ENCODE peak calls at places on chromosomes 12 and 14, in ten cellular contexts. G, Q, F, D, I, P, O, V, W and Y are unnamed samples.

GRCh38 chr12:126139355-126139754 is 1074.1 kb downstream of the AACS start:
- DNase-seq in G (no peak), Q (no peak), F (no peak), D (no peak), I (no peak), P (no peak), O (no peak), V (no peak), W (no peak), Y (no peak)

GRCh38 chr12:118763239-118763638 is 218.1 kb upstream of the SRRM4 start:
- DNase-seq in G (no peak), Q (no peak), F (no peak), D (no peak), I (no peak), P (no peak), O (no peak), V (no peak), W (no peak), Y (no peak)

GRCh38 chr12:88985631-88986030 is 366.7 kb downstream of the DUSP6 start:
- DNase-seq in G (no peak), Q (no peak), F (no peak), D (peak), I (no peak), P (no peak), O (no peak), V (no peak), W (no peak), Y (no peak)

GRCh38 chr12:132003846-132004245 is 54.1 kb downstream of the EP400 start:
- DNase-seq in G (no peak), Q (no peak), F (no peak), D (peak), I (no peak), P (no peak), O (no peak), V (no peak), W (no peak), Y (no peak)

GRCh38 chr12:112447106-112447505 is 28.4 kb downstream of the PTPN11 start:
- DNase-seq in G (no peak), Q (no peak), F (no peak), D (no peak), I (no peak), P (no peak), O (no peak), V (no peak), W (no peak), Y (no peak)

GRCh38 chr14:93285048-93285447 is 47.8 kb downstream of the BTBD7 start:
- DNase-seq in G (no peak), Q (no peak), F (no peak), D (peak), I (no peak), P (no peak), O (no peak), V (no peak), W (no peak), Y (no peak)

GRCh38 chr12:12872139-12872933 is 19.0 kb upstream of the GPRC5A start:
- DNase-seq in G (peak), Q (no peak), F (peak), D (peak), I (no peak), P (peak), O (peak), V (no peak), W (no peak), Y (no peak)

GRCh38 chr14:69204753-69205152 is 13.5 kb downstream of the EXD2 start:
- DNase-seq in G (no peak), Q (no peak), F (no peak), D (no peak), I (no peak), P (no peak), O (no peak), V (no peak), W (no peak), Y (no peak)

GRCh38 chr12:2561367-2561766 is 233.4 kb upstream of the FKBP4 start:
- DNase-seq in G (peak), Q (no peak), F (no peak), D (peak), I (no peak), P (no peak), O (no peak), V (no peak), W (no peak), Y (no peak)

GRCh38 chr14:34104750-34105397 is 154.0 kb upstream of the EGLN3 start:
- DNase-seq in G (no peak), Q (no peak), F (no peak), D (no peak), I (no peak), P (no peak), O (no peak), V (no peak), W (no peak), Y (no peak)

GRCh38 chr14:91383439-91383838 is 34.2 kb downstream of the CCDC88C start:
- DNase-seq in G (no peak), Q (no peak), F (no peak), D (no peak), I (no peak), P (no peak), O (no peak), V (no peak), W (no peak), Y (no peak)

GRCh38 chr12:57875753-57876547 is 29.4 kb upstream of the CTDSP2 start:
- DNase-seq in G (no peak), Q (no peak), F (no peak), D (no peak), I (no peak), P (no peak), O (no peak), V (no peak), W (no peak), Y (no peak)

GRCh38 chr12:68919581-68920239 is 13.3 kb downstream of the CPM start:
- DNase-seq in G (no peak), Q (no peak), F (no peak), D (no peak), I (no peak), P (no peak), O (no peak), V (no peak), W (no peak), Y (no peak)

GRCh38 chr14:30444451-30444850 is 114.5 kb upstream of the G2E3 start:
- DNase-seq in G (no peak), Q (no peak), F (no peak), D (no peak), I (no peak), P (no peak), O (no peak), V (no peak), W (no peak), Y (no peak)

GRCh38 chr12:10968765-10969456 is 17.8 kb downstream of the TAS2R50 start:
- DNase-seq in G (peak), Q (no peak), F (no peak), D (peak), I (no peak), P (peak), O (no peak), V (peak), W (no peak), Y (no peak)

GRCh38 chr14:43548368-43548767 is 958.7 kb downstream of the FSCB start:
- DNase-seq in G (no peak), Q (no peak), F (no peak), D (no peak), I (no peak), P (no peak), O (no peak), V (no peak), W (no peak), Y (no peak)

GRCh38 chr12:40178701-40179100 is 46.1 kb upstream of the LRRK2 start:
- DNase-seq in G (no peak), Q (no peak), F (no peak), D (no peak), I (no peak), P (no peak), O (no peak), V (no peak), W (no peak), Y (no peak)

GRCh38 chr12:25131270-25131669 is 63.7 kb downstream of the DNAI7 start:
- DNase-seq in G (peak), Q (no peak), F (no peak), D (no peak), I (no peak), P (no peak), O (no peak), V (no peak), W (no peak), Y (no peak)

GRCh38 chr14:65972346-65972745 is 513.8 kb upstream of the CCDC196 start:
- DNase-seq in G (no peak), Q (no peak), F (no peak), D (no peak), I (no peak), P (no peak), O (no peak), V (no peak), W (no peak), Y (no peak)

GRCh38 chr14:64363265-64363840 is 24.8 kb upstream of the MTHFD1 start:
- DNase-seq in G (no peak), Q (no peak), F (no peak), D (peak), I (no peak), P (no peak), O (no peak), V (no peak), W (no peak), Y (no peak)

GRCh38 chr12:125069616-125070015 is 4.4 kb downstream of the AACS start:
- DNase-seq in G (no peak), Q (no peak), F (no peak), D (no peak), I (no peak), P (no peak), O (no peak), V (no peak), W (no peak), Y (no peak)

GRCh38 chr12:68225576-68226476 is at the start of gene IL26:
- DNase-seq in G (no peak), Q (no peak), F (no peak), D (no peak), I (no peak), P (no peak), O (no peak), V (no peak), W (no peak), Y (no peak)

GRCh38 chr14:99821519-99822165 is 28.4 kb downstream of the EML1 start:
- DNase-seq in G (peak), Q (no peak), F (no peak), D (peak), I (no peak), P (peak), O (peak), V (no peak), W (no peak), Y (no peak)

GRCh38 chr14:22598896-22599244 is 770 bp downstream of the ABHD4 start:
- DNase-seq in G (peak), Q (no peak), F (no peak), D (peak), I (no peak), P (peak), O (no peak), V (peak), W (no peak), Y (no peak)

GRCh38 chr14:19947413-19948090 is 16.8 kb downstream of the OR4K1 start:
- DNase-seq in G (no peak), Q (no peak), F (no peak), D (no peak), I (no peak), P (no peak), O (no peak), V (no peak), W (no peak), Y (no peak)

GRCh38 chr14:23153891-23154796 is 29.3 kb downstream of the SLC7A8 start:
- DNase-seq in G (peak), Q (no peak), F (no peak), D (no peak), I (no peak), P (peak), O (peak), V (peak), W (peak), Y (no peak)

GRCh38 chr12:32768518-32768917 is 12.8 kb upstream of the YARS2 start:
- DNase-seq in G (no peak), Q (no peak), F (no peak), D (no peak), I (no peak), P (no peak), O (no peak), V (no peak), W (no peak), Y (no peak)

GRCh38 chr12:22588817-22589216 is 36.2 kb upstream of the ETNK1 start:
- DNase-seq in G (no peak), Q (no peak), F (no peak), D (no peak), I (no peak), P (no peak), O (no peak), V (no peak), W (no peak), Y (no peak)

GRCh38 chr12:109713187-109713984 is at the start of gene FAM222A:
- DNase-seq in G (peak), Q (peak), F (peak), D (peak), I (peak), P (peak), O (peak), V (peak), W (peak), Y (peak)
- TF ChIP-seq CTCF in G (no peak), Q (no peak), F (peak), D (no peak), I (no peak), P (peak), O (no peak), V (peak), W (peak), Y (no peak)

DNA sequence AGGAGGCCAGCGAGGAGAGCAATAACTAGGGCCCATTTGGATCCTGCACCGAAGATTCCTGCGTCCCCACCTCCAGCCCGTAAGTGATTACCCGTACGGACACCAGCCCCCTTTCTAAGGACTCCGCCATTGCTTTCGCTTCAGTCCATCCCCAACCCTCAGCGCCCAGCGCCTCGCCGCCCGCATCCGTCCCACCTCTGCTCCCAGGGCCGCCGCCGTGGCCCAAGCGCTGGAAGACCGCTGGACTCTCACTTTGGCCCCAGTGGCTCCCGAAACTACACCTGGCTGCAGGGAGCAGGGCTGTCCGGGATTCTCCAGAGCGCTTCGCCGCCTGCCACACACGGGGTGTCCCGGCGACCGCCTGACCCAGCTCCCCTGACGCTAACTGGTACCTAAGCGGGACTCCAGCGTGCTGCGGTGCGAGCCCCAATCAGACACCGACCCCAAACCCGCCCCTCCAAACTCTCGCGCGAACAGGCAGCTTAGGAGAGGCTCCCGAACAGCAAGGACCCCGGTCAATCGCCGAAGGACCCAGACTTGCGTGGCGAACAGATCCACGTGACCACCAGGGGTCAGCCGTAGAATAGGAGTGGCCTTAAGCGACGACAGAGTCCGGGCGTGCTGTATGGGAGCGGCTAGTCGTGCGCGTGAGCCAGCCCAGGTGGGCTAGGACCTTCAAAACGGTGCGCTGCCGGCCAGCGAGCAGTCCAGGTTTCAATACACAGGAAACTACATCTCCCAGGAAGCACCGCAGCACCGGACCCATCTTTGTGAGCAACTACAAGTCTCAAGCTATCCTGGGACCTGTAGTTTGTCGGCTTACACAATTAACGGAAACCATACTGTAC is at the start of gene CNPY2:
- DNase-seq in G (peak), Q (peak), F (peak), D (peak), I (peak), P (peak), O (peak), V (peak), W (peak), Y (peak)
- TF ChIP-seq CTCF in G (no peak), Q (peak), F (peak), D (peak), I (peak), P (peak), O (peak), V (peak), W (peak), Y (no peak)

DNA sequence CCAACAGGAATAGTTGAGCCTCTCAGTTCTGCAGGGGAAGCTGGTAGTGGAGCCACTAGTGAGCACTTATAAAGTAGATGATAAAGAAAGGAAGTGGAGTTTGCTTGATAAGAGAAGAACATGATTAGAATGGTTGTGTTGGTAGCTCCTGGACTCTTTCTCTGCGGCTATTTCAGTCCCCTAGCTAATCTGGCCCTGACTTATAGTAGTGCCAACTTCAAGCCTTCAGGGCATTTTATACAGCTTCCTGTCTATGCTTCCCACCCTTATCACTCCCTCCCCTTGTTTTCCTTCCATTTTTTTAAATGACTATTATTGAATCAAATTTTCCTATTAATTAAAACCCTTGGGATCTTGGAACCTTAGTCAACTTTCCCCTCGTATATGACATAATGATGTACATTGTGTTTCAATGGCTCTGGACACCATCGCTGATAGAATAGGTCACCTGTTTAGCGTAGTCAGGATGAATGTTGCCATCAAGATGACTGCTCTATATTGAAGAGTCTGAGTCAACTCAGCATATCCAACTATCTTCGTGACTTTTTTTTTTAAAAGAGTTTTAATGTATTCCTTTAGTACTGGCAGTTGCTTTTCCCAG is 16.3 kb upstream of the PCNX1 start:
- DNase-seq in G (no peak), Q (no peak), F (no peak), D (no peak), I (no peak), P (no peak), O (no peak), V (no peak), W (no peak), Y (no peak)
- TF ChIP-seq CTCF in G (no peak), Q (no peak), F (no peak), D (no peak), I (no peak), P (no peak), O (no peak), V (no peak), W (no peak), Y (no peak)

GRCh38 chr12:100229036-100229635 is 28.5 kb downstream of the ACTR6 start:
- DNase-seq in G (peak), Q (no peak), F (no peak), D (peak), I (no peak), P (no peak), O (no peak), V (no peak), W (no peak), Y (no peak)
- TF ChIP-seq CTCF in G (peak), Q (no peak), F (no peak), D (peak), I (no peak), P (no peak), O (no peak), V (no peak), W (no peak), Y (no peak)

DNA sequence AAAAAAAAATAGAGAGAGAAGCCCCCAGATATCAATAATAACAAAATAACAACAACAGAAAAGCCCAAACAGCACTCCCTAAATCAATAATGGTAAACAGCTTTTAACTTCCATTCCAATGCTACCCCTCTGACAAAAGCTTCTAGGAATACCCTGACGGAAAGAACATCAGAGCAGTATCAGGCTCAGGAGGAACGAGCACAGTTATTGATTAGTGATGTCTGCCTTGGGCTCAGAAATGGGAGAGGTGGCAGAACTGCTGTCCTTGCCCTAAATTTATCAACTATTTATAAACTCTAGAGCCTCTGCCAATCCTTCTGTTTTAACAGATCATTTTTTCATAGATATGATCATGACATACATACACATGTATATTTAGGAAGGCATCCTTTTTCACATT is 41.9 kb downstream of the P2RX4 start:
- DNase-seq in G (no peak), Q (no peak), F (no peak), D (no peak), I (no peak), P (no peak), O (no peak), V (no peak), W (no peak), Y (no peak)
- TF ChIP-seq CTCF in G (no peak), Q (no peak), F (no peak), D (no peak), I (no peak), P (no peak), O (no peak), V (no peak), W (no peak), Y (no peak)

DNA sequence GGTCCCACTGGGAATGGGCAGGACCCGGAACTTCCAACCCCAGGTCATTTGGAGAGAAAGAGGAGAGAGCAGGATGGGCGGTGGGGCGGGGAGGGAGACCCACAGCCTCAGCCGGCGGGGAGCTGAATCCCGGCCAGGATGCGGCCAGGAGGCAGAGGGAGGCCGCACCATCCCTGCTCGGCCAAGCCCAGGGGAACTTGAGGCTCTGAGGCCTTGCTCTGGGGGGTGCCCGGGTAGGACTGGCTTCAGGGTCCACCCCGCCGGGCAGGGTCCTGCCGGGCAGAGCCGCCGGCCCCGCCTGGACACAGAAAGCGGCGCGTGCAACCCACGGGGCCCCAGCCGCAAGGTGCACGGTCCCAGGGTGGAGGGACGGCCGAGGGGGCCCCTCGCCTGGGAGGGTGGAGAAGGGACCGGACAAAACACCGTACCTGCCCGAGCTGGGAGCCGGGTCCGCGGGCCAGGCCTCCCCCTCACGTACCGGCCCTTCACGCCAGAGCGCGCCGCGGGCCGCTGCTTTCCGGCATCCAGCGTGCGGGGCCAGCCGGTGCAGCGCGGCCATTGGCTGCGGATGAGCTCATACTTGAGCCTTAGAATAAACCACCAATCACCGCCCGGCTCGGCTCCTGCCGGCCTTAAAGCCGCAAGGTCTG is at the start of gene RPS6KL1:
- DNase-seq in G (peak), Q (peak), F (peak), D (peak), I (peak), P (peak), O (peak), V (peak), W (peak), Y (peak)
- TF ChIP-seq CTCF in G (no peak), Q (no peak), F (no peak), D (no peak), I (no peak), P (no peak), O (no peak), V (peak), W (no peak), Y (no peak)